ENCODE peak calls at places on chromosome 11, in nine cellular contexts. One of them, this sample, is unnamed.

GRCh38 chr11:102368472-102368871 is 21.5 kb downstream of the BIRC2 start:
- DNase-seq in IMR-90: no peak
- DNase-seq in spleen: no peak
- DNase-seq in body of pancreas: no peak
- DNase-seq in A549: no peak
- DNase-seq in HCT116: no peak
- DNase-seq in gastrocnemius medialis: no peak
- DNase-seq in lower leg skin: no peak
- DNase-seq in Peyer's patch: no peak
- DNase-seq in this sample: no peak

GRCh38 chr11:14499178-14499559 is 442 bp downstream of the COPB1 start:
- DNase-seq in IMR-90: peak; percentile 10
- DNase-seq in spleen: peak; percentile 90
- DNase-seq in body of pancreas: peak; percentile 40
- DNase-seq in A549: peak; percentile 27
- DNase-seq in HCT116: no peak
- DNase-seq in gastrocnemius medialis: peak; percentile 22
- DNase-seq in lower leg skin: peak; percentile 88
- DNase-seq in Peyer's patch: peak; percentile 52
- DNase-seq in this sample: no peak

GRCh38 chr11:112524808-112525207 is 264.1 kb upstream of the PLET1 start:
- DNase-seq in IMR-90: no peak
- DNase-seq in spleen: no peak
- DNase-seq in body of pancreas: peak; percentile 28
- DNase-seq in A549: no peak
- DNase-seq in HCT116: no peak
- DNase-seq in gastrocnemius medialis: peak; percentile 15
- DNase-seq in lower leg skin: no peak
- DNase-seq in Peyer's patch: no peak
- DNase-seq in this sample: no peak

GRCh38 chr11:72779495-72780128 is 14.2 kb downstream of the STARD10 start:
- DNase-seq in IMR-90: no peak
- DNase-seq in spleen: no peak
- DNase-seq in body of pancreas: no peak
- DNase-seq in A549: no peak
- DNase-seq in HCT116: no peak
- DNase-seq in gastrocnemius medialis: no peak
- DNase-seq in lower leg skin: no peak
- DNase-seq in Peyer's patch: no peak
- DNase-seq in this sample: no peak

GRCh38 chr11:67301951-67302516 is 1.3 kb upstream of the SSH3 start:
- DNase-seq in IMR-90: peak; percentile 68
- DNase-seq in spleen: peak; percentile 81
- DNase-seq in body of pancreas: peak; percentile 64
- DNase-seq in A549: no peak
- DNase-seq in HCT116: no peak
- DNase-seq in gastrocnemius medialis: peak; percentile 85
- DNase-seq in lower leg skin: peak; percentile 93
- DNase-seq in Peyer's patch: no peak
- DNase-seq in this sample: peak; percentile 50

GRCh38 chr11:64787526-64788320 is 9.4 kb upstream of the SF1 start:
- DNase-seq in IMR-90: peak; percentile 33
- DNase-seq in spleen: peak; percentile 90
- DNase-seq in body of pancreas: peak; percentile 72
- DNase-seq in A549: peak; percentile 89
- DNase-seq in HCT116: no peak
- DNase-seq in gastrocnemius medialis: no peak
- DNase-seq in lower leg skin: peak; percentile 91
- DNase-seq in Peyer's patch: peak; percentile 72
- DNase-seq in this sample: peak; percentile 77

GRCh38 chr11:29260939-29261705 is 755.7 kb downstream of the KCNA4 start:
- DNase-seq in IMR-90: peak; percentile 86
- DNase-seq in spleen: no peak
- DNase-seq in body of pancreas: no peak
- DNase-seq in A549: peak; percentile 15
- DNase-seq in HCT116: peak; percentile 76
- DNase-seq in gastrocnemius medialis: no peak
- DNase-seq in lower leg skin: no peak
- DNase-seq in Peyer's patch: no peak
- DNase-seq in this sample: peak; percentile 12

GRCh38 chr11:67111261-67111660 is 7.8 kb upstream of the KDM2A start:
- DNase-seq in IMR-90: peak; percentile 24
- DNase-seq in spleen: no peak
- DNase-seq in body of pancreas: no peak
- DNase-seq in A549: no peak
- DNase-seq in HCT116: no peak
- DNase-seq in gastrocnemius medialis: peak; percentile 15
- DNase-seq in lower leg skin: no peak
- DNase-seq in Peyer's patch: no peak
- DNase-seq in this sample: no peak

GRCh38 chr11:73463359-73463758 is 87.2 kb downstream of the RELT start:
- DNase-seq in IMR-90: peak; percentile 83
- DNase-seq in spleen: no peak
- DNase-seq in body of pancreas: no peak
- DNase-seq in A549: no peak
- DNase-seq in HCT116: no peak
- DNase-seq in gastrocnemius medialis: no peak
- DNase-seq in lower leg skin: no peak
- DNase-seq in Peyer's patch: no peak
- DNase-seq in this sample: no peak

GRCh38 chr11:62922653-62923371 is 1.6 kb upstream of the CHRM1 start:
- DNase-seq in IMR-90: no peak
- DNase-seq in spleen: no peak
- DNase-seq in body of pancreas: no peak
- DNase-seq in A549: peak; percentile 50
- DNase-seq in HCT116: no peak
- DNase-seq in gastrocnemius medialis: no peak
- DNase-seq in lower leg skin: no peak
- DNase-seq in Peyer's patch: no peak
- DNase-seq in this sample: no peak

GRCh38 chr11:9662273-9662672 is 1.6 kb upstream of the SWAP70 start:
- DNase-seq in IMR-90: no peak
- DNase-seq in spleen: no peak
- DNase-seq in body of pancreas: peak; percentile 55
- DNase-seq in A549: no peak
- DNase-seq in HCT116: no peak
- DNase-seq in gastrocnemius medialis: no peak
- DNase-seq in lower leg skin: no peak
- DNase-seq in Peyer's patch: no peak
- DNase-seq in this sample: no peak

GRCh38 chr11:115919341-115920086 is 415.3 kb upstream of the CADM1 start:
- DNase-seq in IMR-90: peak; percentile 79
- DNase-seq in spleen: no peak
- DNase-seq in body of pancreas: peak; percentile 33
- DNase-seq in A549: peak; percentile 6
- DNase-seq in HCT116: no peak
- DNase-seq in gastrocnemius medialis: no peak
- DNase-seq in lower leg skin: no peak
- DNase-seq in Peyer's patch: no peak
- DNase-seq in this sample: peak; percentile 18
- TF ChIP-seq POLR2A in IMR-90: no peak
- TF ChIP-seq POLR2A in spleen: no peak
- TF ChIP-seq POLR2A in body of pancreas: peak; percentile 14
- TF ChIP-seq POLR2A in A549: no peak
- TF ChIP-seq POLR2A in HCT116: no peak
- TF ChIP-seq POLR2A in gastrocnemius medialis: no peak
- TF ChIP-seq POLR2A in lower leg skin: no peak
- TF ChIP-seq POLR2A in Peyer's patch: no peak
- TF ChIP-seq POLR2A in this sample: no peak

GRCh38 chr11:44607324-44607962 is 42.0 kb downstream of the CD82 start:
- DNase-seq in IMR-90: peak; percentile 52
- DNase-seq in spleen: no peak
- DNase-seq in body of pancreas: no peak
- DNase-seq in A549: no peak
- DNase-seq in HCT116: no peak
- DNase-seq in gastrocnemius medialis: no peak
- DNase-seq in lower leg skin: no peak
- DNase-seq in Peyer's patch: no peak
- DNase-seq in this sample: peak; percentile 94

GRCh38 chr11:44609028-44609782 is 43.7 kb downstream of the CD82 start:
- DNase-seq in IMR-90: no peak
- DNase-seq in spleen: peak; percentile 89
- DNase-seq in body of pancreas: no peak
- DNase-seq in A549: no peak
- DNase-seq in HCT116: no peak
- DNase-seq in gastrocnemius medialis: no peak
- DNase-seq in lower leg skin: no peak
- DNase-seq in Peyer's patch: peak; percentile 83
- DNase-seq in this sample: no peak

GRCh38 chr11:44608654-44609027 is 43.2 kb downstream of the CD82 start:
- DNase-seq in IMR-90: no peak
- DNase-seq in spleen: no peak
- DNase-seq in body of pancreas: no peak
- DNase-seq in A549: no peak
- DNase-seq in HCT116: no peak
- DNase-seq in gastrocnemius medialis: no peak
- DNase-seq in lower leg skin: no peak
- DNase-seq in Peyer's patch: no peak
- DNase-seq in this sample: no peak

GRCh38 chr11:44606472-44606871 is 41.0 kb downstream of the CD82 start:
- DNase-seq in IMR-90: no peak
- DNase-seq in spleen: no peak
- DNase-seq in body of pancreas: no peak
- DNase-seq in A549: no peak
- DNase-seq in HCT116: no peak
- DNase-seq in gastrocnemius medialis: no peak
- DNase-seq in lower leg skin: no peak
- DNase-seq in Peyer's patch: no peak
- DNase-seq in this sample: no peak

DNA sequence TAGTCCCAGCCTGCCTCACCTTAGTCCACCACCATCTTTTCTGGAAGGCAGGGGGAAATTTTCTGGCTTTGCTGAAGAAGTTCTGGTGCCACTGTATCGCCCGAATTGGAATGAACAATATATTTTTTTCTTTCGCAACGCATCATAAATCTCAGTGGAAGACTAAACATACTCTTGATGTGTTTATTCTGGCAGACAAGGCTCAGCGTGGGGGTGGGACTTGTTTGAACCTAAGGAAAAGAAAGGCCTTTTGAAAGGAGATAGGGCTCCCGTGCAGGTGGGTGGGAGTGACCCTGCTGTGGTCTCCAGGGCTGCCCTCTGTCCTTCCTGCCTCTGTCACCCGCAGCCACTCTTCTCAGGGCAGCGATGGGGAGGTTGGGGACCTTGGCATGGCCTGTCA is 42.5 kb downstream of the CD82 start:
- DNase-seq in IMR-90: peak; percentile 80
- DNase-seq in spleen: no peak
- DNase-seq in body of pancreas: no peak
- DNase-seq in A549: no peak
- DNase-seq in HCT116: no peak
- DNase-seq in gastrocnemius medialis: no peak
- DNase-seq in lower leg skin: no peak
- DNase-seq in Peyer's patch: no peak
- DNase-seq in this sample: no peak
- TF ChIP-seq POLR2A in IMR-90: no peak
- TF ChIP-seq POLR2A in spleen: no peak
- TF ChIP-seq POLR2A in body of pancreas: no peak
- TF ChIP-seq POLR2A in A549: no peak
- TF ChIP-seq POLR2A in HCT116: no peak
- TF ChIP-seq POLR2A in gastrocnemius medialis: no peak
- TF ChIP-seq POLR2A in lower leg skin: no peak
- TF ChIP-seq POLR2A in Peyer's patch: no peak
- TF ChIP-seq POLR2A in this sample: no peak

DNA sequence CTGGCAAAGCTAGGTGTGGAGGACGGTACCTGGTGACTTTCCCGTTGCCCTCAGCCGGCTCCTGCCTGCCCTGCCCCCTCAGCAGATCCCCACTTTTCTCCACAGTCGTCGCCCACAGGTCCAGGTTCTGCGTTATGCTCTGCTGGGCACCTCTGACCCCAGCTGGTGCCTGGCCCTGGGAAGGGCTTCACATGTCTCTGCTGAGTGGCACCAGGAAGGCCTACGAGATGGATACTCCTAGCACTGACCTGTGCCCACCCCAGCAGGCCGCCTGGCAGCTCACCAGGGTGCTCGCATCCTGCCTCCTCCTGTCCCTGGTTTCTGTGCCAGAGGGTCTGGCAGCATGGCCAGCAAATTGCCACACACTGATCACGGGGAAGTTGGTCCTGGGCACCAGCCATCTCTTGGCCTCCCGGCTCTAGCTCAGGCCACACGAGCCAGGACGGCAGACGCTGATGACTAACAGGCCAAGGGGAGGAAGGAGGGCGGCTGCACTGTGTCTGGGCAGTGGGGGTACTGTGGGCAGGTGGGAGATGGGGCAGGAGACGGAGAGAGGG is 13.8 kb downstream of the CARS1 start:
- DNase-seq in IMR-90: no peak
- DNase-seq in spleen: peak; percentile 64
- DNase-seq in body of pancreas: peak; percentile 65
- DNase-seq in A549: no peak
- DNase-seq in HCT116: no peak
- DNase-seq in gastrocnemius medialis: peak; percentile 99
- DNase-seq in lower leg skin: peak; percentile 91
- DNase-seq in Peyer's patch: no peak
- DNase-seq in this sample: no peak
- TF ChIP-seq POLR2A in IMR-90: no peak
- TF ChIP-seq POLR2A in spleen: no peak
- TF ChIP-seq POLR2A in body of pancreas: no peak
- TF ChIP-seq POLR2A in A549: no peak
- TF ChIP-seq POLR2A in HCT116: no peak
- TF ChIP-seq POLR2A in gastrocnemius medialis: peak; percentile 4
- TF ChIP-seq POLR2A in lower leg skin: no peak
- TF ChIP-seq POLR2A in Peyer's patch: no peak
- TF ChIP-seq POLR2A in this sample: no peak

GRCh38 chr11:110112457-110112856 is 19.3 kb downstream of the ZC3H12C start:
- DNase-seq in IMR-90: no peak
- DNase-seq in spleen: no peak
- DNase-seq in body of pancreas: no peak
- DNase-seq in A549: no peak
- DNase-seq in HCT116: no peak
- DNase-seq in gastrocnemius medialis: no peak
- DNase-seq in lower leg skin: no peak
- DNase-seq in Peyer's patch: no peak
- DNase-seq in this sample: no peak

GRCh38 chr11:110110854-110111253 is 17.7 kb downstream of the ZC3H12C start:
- DNase-seq in IMR-90: no peak
- DNase-seq in spleen: no peak
- DNase-seq in body of pancreas: no peak
- DNase-seq in A549: no peak
- DNase-seq in HCT116: no peak
- DNase-seq in gastrocnemius medialis: no peak
- DNase-seq in lower leg skin: no peak
- DNase-seq in Peyer's patch: no peak
- DNase-seq in this sample: no peak

DNA sequence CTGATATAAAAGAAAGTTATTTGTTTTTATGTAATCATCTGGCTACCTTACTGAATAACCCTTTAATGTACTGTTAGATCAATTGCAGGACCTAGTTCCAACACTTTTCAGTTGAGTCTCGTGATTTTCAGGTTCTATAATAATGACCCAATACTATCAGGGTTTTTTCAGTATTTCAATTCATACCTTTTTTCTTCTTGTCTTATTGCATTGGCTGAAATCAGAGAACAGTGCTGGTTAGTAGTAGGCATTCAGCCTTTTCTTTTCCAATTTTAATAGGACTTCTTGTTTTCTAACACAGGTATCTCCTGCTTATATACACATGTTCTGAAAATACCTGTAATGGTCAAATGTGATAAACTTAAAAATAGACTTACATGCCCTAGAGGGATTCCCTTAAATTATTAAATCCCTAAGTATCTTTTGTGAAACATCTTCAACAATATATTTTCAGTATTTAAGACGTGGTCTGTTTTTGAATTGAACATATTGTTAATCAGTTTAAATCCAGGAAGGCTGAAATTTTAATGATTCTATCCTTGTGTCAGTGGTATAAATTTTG is 13.6 kb downstream of the ZC3H12C start:
- DNase-seq in IMR-90: no peak
- DNase-seq in spleen: no peak
- DNase-seq in body of pancreas: no peak
- DNase-seq in A549: no peak
- DNase-seq in HCT116: no peak
- DNase-seq in gastrocnemius medialis: no peak
- DNase-seq in lower leg skin: no peak
- DNase-seq in Peyer's patch: no peak
- DNase-seq in this sample: no peak
- TF ChIP-seq POLR2A in IMR-90: no peak
- TF ChIP-seq POLR2A in spleen: no peak
- TF ChIP-seq POLR2A in body of pancreas: no peak
- TF ChIP-seq POLR2A in A549: no peak
- TF ChIP-seq POLR2A in HCT116: no peak
- TF ChIP-seq POLR2A in gastrocnemius medialis: no peak
- TF ChIP-seq POLR2A in lower leg skin: no peak
- TF ChIP-seq POLR2A in Peyer's patch: no peak
- TF ChIP-seq POLR2A in this sample: no peak

This sample was measured in H54.